ENCODE peak calls at places on chromosomes 13 and 19, in six cellular contexts. One of them, this sample, is unnamed.

GRCh38 chr13:110409581-110409992 is 102.5 kb downstream of the COL4A2 start:
- DNase-seq in hepatocyte: no peak
- DNase-seq in ovary: no peak
- DNase-seq in fibroblast of lung: peak; percentile 76
- DNase-seq in endothelial cell of umbilical vein: peak; percentile 91
- DNase-seq in AG04450: no peak
- DNase-seq in this sample: no peak

GRCh38 chr13:42747399-42747873 is 33.9 kb upstream of the FAM216B start:
- DNase-seq in endothelial cell of umbilical vein: peak; percentile 61
- DNase-seq in fibroblast of lung: peak; percentile 99
- DNase-seq in hepatocyte: peak; percentile 28
- DNase-seq in ovary: no peak
- DNase-seq in AG04450: peak; percentile 94
- DNase-seq in this sample: no peak

GRCh38 chr19:485583-486236 is 10.6 kb upstream of the MADCAM1 start:
- DNase-seq in ovary: no peak
- DNase-seq in endothelial cell of umbilical vein: no peak
- DNase-seq in fibroblast of lung: no peak
- DNase-seq in AG04450: no peak
- DNase-seq in hepatocyte: peak; percentile 74
- DNase-seq in this sample: no peak

GRCh38 chr13:98778749-98779148 is 26.3 kb upstream of the SLC15A1 start:
- DNase-seq in AG04450: no peak
- DNase-seq in ovary: no peak
- DNase-seq in fibroblast of lung: no peak
- DNase-seq in hepatocyte: no peak
- DNase-seq in endothelial cell of umbilical vein: peak; percentile 64
- DNase-seq in this sample: no peak

GRCh38 chr19:21328402-21328801 is 808 bp downstream of the ZNF708 start:
- DNase-seq in ovary: no peak
- DNase-seq in fibroblast of lung: no peak
- DNase-seq in hepatocyte: no peak
- DNase-seq in endothelial cell of umbilical vein: no peak
- DNase-seq in AG04450: no peak
- DNase-seq in this sample: no peak

GRCh38 chr13:83815598-83815997 is 66.7 kb downstream of the SLITRK1 start:
- DNase-seq in fibroblast of lung: no peak
- DNase-seq in endothelial cell of umbilical vein: no peak
- DNase-seq in ovary: no peak
- DNase-seq in AG04450: no peak
- DNase-seq in hepatocyte: no peak
- DNase-seq in this sample: no peak

GRCh38 chr13:59701261-59701660 is 462.5 kb downstream of the DIAPH3 start:
- DNase-seq in fibroblast of lung: no peak
- DNase-seq in AG04450: no peak
- DNase-seq in ovary: no peak
- DNase-seq in hepatocyte: no peak
- DNase-seq in endothelial cell of umbilical vein: no peak
- DNase-seq in this sample: no peak

GRCh38 chr13:20391597-20392452 is 133.8 kb downstream of the CRYL1 start:
- DNase-seq in endothelial cell of umbilical vein: no peak
- DNase-seq in hepatocyte: no peak
- DNase-seq in ovary: no peak
- DNase-seq in fibroblast of lung: no peak
- DNase-seq in AG04450: no peak
- DNase-seq in this sample: no peak

GRCh38 chr13:45207319-45207718 is 6.5 kb upstream of the KCTD4 start:
- DNase-seq in endothelial cell of umbilical vein: no peak
- DNase-seq in fibroblast of lung: no peak
- DNase-seq in ovary: no peak
- DNase-seq in hepatocyte: no peak
- DNase-seq in AG04450: no peak
- DNase-seq in this sample: no peak

GRCh38 chr13:26497991-26498423 is 59.5 kb upstream of the WASF3 start:
- DNase-seq in ovary: no peak
- DNase-seq in fibroblast of lung: peak; percentile 76
- DNase-seq in hepatocyte: no peak
- DNase-seq in AG04450: no peak
- DNase-seq in endothelial cell of umbilical vein: peak; percentile 49
- DNase-seq in this sample: no peak

GRCh38 chr13:51125495-51126226 is 14.6 kb upstream of the C13orf42 start:
- DNase-seq in fibroblast of lung: peak; percentile 56
- DNase-seq in AG04450: peak; percentile 26
- DNase-seq in ovary: no peak
- DNase-seq in endothelial cell of umbilical vein: peak; percentile 60
- DNase-seq in hepatocyte: peak; percentile 77
- DNase-seq in this sample: no peak

GRCh38 chr13:45416521-45417125 is 1.6 kb downstream of the SLC25A30 start:
- DNase-seq in fibroblast of lung: no peak
- DNase-seq in ovary: no peak
- DNase-seq in hepatocyte: no peak
- DNase-seq in endothelial cell of umbilical vein: peak; percentile 51
- DNase-seq in AG04450: no peak
- DNase-seq in this sample: no peak

GRCh38 chr19:37329686-37330085 is 41.2 kb upstream of the ZNF527 start:
- DNase-seq in ovary: no peak
- DNase-seq in AG04450: no peak
- DNase-seq in hepatocyte: no peak
- DNase-seq in endothelial cell of umbilical vein: no peak
- DNase-seq in fibroblast of lung: no peak
- DNase-seq in this sample: no peak

GRCh38 chr19:55581145-55581827 is 638 bp upstream of the ZNF579 start:
- DNase-seq in hepatocyte: peak; percentile 50
- DNase-seq in AG04450: no peak
- DNase-seq in endothelial cell of umbilical vein: no peak
- DNase-seq in ovary: no peak
- DNase-seq in fibroblast of lung: no peak
- DNase-seq in this sample: no peak

GRCh38 chr19:45773384-45773783 is 4.3 kb upstream of the SIX5 start:
- DNase-seq in endothelial cell of umbilical vein: no peak
- DNase-seq in fibroblast of lung: no peak
- DNase-seq in hepatocyte: no peak
- DNase-seq in ovary: no peak
- DNase-seq in AG04450: no peak
- DNase-seq in this sample: no peak

GRCh38 chr19:38250821-38251563 is 5.2 kb downstream of the PPP1R14A start:
- DNase-seq in fibroblast of lung: peak; percentile 74
- DNase-seq in endothelial cell of umbilical vein: no peak
- DNase-seq in ovary: peak; percentile 98
- DNase-seq in AG04450: no peak
- DNase-seq in hepatocyte: peak; percentile 80
- DNase-seq in this sample: no peak

GRCh38 chr13:20043207-20043925 is 84.8 kb downstream of the ZMYM2 start:
- DNase-seq in AG04450: no peak
- DNase-seq in fibroblast of lung: no peak
- DNase-seq in ovary: no peak
- DNase-seq in hepatocyte: no peak
- DNase-seq in endothelial cell of umbilical vein: no peak
- DNase-seq in this sample: no peak

GRCh38 chr13:113917096-113917495 is 53.2 kb upstream of the GAS6 start:
- DNase-seq in AG04450: no peak
- DNase-seq in hepatocyte: no peak
- DNase-seq in fibroblast of lung: no peak
- DNase-seq in endothelial cell of umbilical vein: no peak
- DNase-seq in ovary: no peak
- DNase-seq in this sample: no peak

GRCh38 chr19:28493881-28494280 is 719.1 kb downstream of the UQCRFS1 start:
- DNase-seq in fibroblast of lung: no peak
- DNase-seq in AG04450: no peak
- DNase-seq in ovary: no peak
- DNase-seq in hepatocyte: no peak
- DNase-seq in endothelial cell of umbilical vein: no peak
- DNase-seq in this sample: no peak

GRCh38 chr19:40322951-40323615 is 25.1 kb downstream of the C19orf47 start:
- DNase-seq in endothelial cell of umbilical vein: no peak
- DNase-seq in AG04450: no peak
- DNase-seq in fibroblast of lung: no peak
- DNase-seq in hepatocyte: no peak
- DNase-seq in ovary: no peak
- DNase-seq in this sample: no peak

GRCh38 chr13:30037306-30037705 is 186.9 kb upstream of the UBL3 start:
- DNase-seq in hepatocyte: no peak
- DNase-seq in fibroblast of lung: no peak
- DNase-seq in ovary: no peak
- DNase-seq in endothelial cell of umbilical vein: no peak
- DNase-seq in AG04450: no peak
- DNase-seq in this sample: no peak

GRCh38 chr13:75368167-75368566 is 113.8 kb downstream of the TBC1D4 start:
- DNase-seq in endothelial cell of umbilical vein: peak; percentile 93
- DNase-seq in AG04450: peak; percentile 34
- DNase-seq in ovary: peak; percentile 52
- DNase-seq in hepatocyte: peak; percentile 29
- DNase-seq in fibroblast of lung: peak; percentile 93
- DNase-seq in this sample: no peak

GRCh38 chr13:91397595-91397994 is 826 bp upstream of the GPC5 start:
- DNase-seq in AG04450: no peak
- DNase-seq in fibroblast of lung: no peak
- DNase-seq in hepatocyte: no peak
- DNase-seq in endothelial cell of umbilical vein: no peak
- DNase-seq in ovary: no peak
- DNase-seq in this sample: no peak

GRCh38 chr13:42946927-42947326 is 45.1 kb downstream of the EPSTI1 start:
- DNase-seq in endothelial cell of umbilical vein: no peak
- DNase-seq in ovary: no peak
- DNase-seq in AG04450: no peak
- DNase-seq in fibroblast of lung: peak; percentile 48
- DNase-seq in hepatocyte: no peak
- DNase-seq in this sample: no peak

GRCh38 chr19:18697680-18698079 is 14.2 kb downstream of the CRTC1 start:
- DNase-seq in hepatocyte: no peak
- DNase-seq in AG04450: no peak
- DNase-seq in endothelial cell of umbilical vein: no peak
- DNase-seq in ovary: no peak
- DNase-seq in fibroblast of lung: no peak
- DNase-seq in this sample: no peak

GRCh38 chr19:48355555-48355954 is 8.2 kb downstream of the TMEM143 start:
- DNase-seq in fibroblast of lung: no peak
- DNase-seq in AG04450: no peak
- DNase-seq in hepatocyte: no peak
- DNase-seq in ovary: no peak
- DNase-seq in endothelial cell of umbilical vein: no peak
- DNase-seq in this sample: no peak

GRCh38 chr13:52809310-52809769 is 39.1 kb downstream of the PCDH8 start:
- DNase-seq in AG04450: no peak
- DNase-seq in endothelial cell of umbilical vein: peak; percentile 84
- DNase-seq in fibroblast of lung: peak; percentile 35
- DNase-seq in ovary: no peak
- DNase-seq in hepatocyte: peak; percentile 82
- DNase-seq in this sample: no peak
- H3K9me3 ChIP-seq in AG04450: no peaks in the 10 kb centered on the region
- H3K9me3 ChIP-seq in endothelial cell of umbilical vein: no peaks in the 10 kb centered on the region
- H3K9me3 ChIP-seq in fibroblast of lung: no peaks in the 10 kb centered on the region
- H3K9me3 ChIP-seq in ovary: no peaks in the 10 kb centered on the region
- H3K9me3 ChIP-seq in hepatocyte: no peaks in the 10 kb centered on the region
- H3K9me3 ChIP-seq in this sample: no peaks in the 10 kb centered on the region

DNA sequence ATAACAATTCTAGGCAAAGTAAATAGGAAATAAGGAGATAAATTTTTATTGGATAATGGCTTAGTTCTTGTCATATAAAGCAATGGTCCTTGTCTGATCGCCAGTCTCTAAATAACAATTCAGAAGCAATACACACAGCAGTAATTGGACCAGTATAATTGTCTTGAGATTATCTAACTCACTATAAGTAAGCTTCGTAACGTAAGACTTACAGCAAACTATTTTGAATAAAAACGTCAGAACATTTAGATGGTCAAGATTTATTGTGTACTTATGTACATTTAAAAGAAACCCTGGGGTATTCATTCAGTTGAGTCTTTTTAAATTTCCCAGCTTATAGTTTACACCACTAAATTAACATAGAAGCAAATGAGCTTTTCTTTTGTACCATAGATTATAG is 20.2 kb upstream of the TRPC4 start:
- DNase-seq in hepatocyte: no peak
- DNase-seq in endothelial cell of umbilical vein: no peak
- DNase-seq in fibroblast of lung: no peak
- DNase-seq in AG04450: no peak
- DNase-seq in ovary: no peak
- DNase-seq in this sample: no peak
- H3K9me3 ChIP-seq in hepatocyte: no peaks in the 10 kb centered on the region
- H3K9me3 ChIP-seq in endothelial cell of umbilical vein: no peaks in the 10 kb centered on the region
- H3K9me3 ChIP-seq in fibroblast of lung: no peaks in the 10 kb centered on the region
- H3K9me3 ChIP-seq in AG04450: no peaks in the 10 kb centered on the region
- H3K9me3 ChIP-seq in ovary: no peaks in the 10 kb centered on the region
- H3K9me3 ChIP-seq in this sample: no peaks in the 10 kb centered on the region

DNA sequence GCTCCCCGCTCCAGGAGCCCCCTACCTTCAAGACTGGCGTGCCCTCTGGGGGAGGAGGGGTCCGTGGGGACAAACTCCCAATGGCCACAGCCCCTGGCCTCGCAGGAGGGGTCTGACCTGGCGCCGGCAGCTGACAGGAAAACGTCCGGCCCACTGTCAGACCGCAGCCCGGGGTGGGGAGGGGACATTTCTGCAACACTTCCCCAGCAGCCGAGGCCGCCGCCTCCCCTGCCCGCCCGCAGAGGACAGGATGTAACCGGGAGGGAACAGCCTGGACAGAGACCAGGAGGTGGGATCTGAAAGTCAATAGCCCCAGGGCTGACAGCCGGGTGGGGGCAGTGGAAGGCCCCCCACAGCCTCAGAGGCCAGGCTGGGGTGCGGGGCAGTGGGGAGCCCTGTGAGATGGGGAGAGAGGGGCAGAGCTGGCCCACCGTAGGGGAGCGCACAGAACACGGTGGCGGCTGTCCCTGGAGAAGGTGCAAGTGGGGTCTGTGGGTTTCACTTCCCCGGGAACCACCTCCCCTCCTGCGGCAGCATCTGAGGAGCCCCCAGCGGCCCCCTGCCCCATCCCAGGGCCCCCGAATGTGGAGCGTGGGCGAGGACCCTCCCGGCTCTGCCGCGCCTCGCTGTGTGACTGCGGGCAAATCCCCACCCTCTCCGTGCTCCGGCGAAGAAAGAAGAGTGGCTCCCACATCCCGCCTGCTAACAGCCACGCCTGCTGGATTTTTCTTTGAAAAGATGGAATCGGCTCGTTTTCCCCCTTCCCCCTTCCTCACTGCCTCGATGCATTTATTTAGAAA is at the start of gene PEAK3:
- DNase-seq in ovary: no peak
- DNase-seq in fibroblast of lung: peak; percentile 39
- DNase-seq in hepatocyte: no peak
- DNase-seq in endothelial cell of umbilical vein: peak; percentile 12
- DNase-seq in AG04450: no peak
- DNase-seq in this sample: no peak
- H3K9me3 ChIP-seq in ovary: no peaks in the 10 kb centered on the region
- H3K9me3 ChIP-seq in fibroblast of lung: no peaks in the 10 kb centered on the region
- H3K9me3 ChIP-seq in hepatocyte: no peaks in the 10 kb centered on the region
- H3K9me3 ChIP-seq in endothelial cell of umbilical vein: no peaks in the 10 kb centered on the region
- H3K9me3 ChIP-seq in AG04450: peaks cover 4% of the 10 kb centered on the region
- H3K9me3 ChIP-seq in this sample: no peaks in the 10 kb centered on the region

GRCh38 chr19:16106121-16106520 is 5.6 kb upstream of the RAB8A start:
- DNase-seq in ovary: no peak
- DNase-seq in hepatocyte: no peak
- DNase-seq in fibroblast of lung: peak; percentile 39
- DNase-seq in endothelial cell of umbilical vein: no peak
- DNase-seq in AG04450: no peak
- DNase-seq in this sample: no peak
- H3K9me3 ChIP-seq in ovary: no peaks in the 10 kb centered on the region
- H3K9me3 ChIP-seq in hepatocyte: no peaks in the 10 kb centered on the region
- H3K9me3 ChIP-seq in fibroblast of lung: no peaks in the 10 kb centered on the region
- H3K9me3 ChIP-seq in endothelial cell of umbilical vein: no peaks in the 10 kb centered on the region
- H3K9me3 ChIP-seq in AG04450: peaks cover 3% of the 10 kb centered on the region
- H3K9me3 ChIP-seq in this sample: no peaks in the 10 kb centered on the region